ENCODE peak calls at places on chromosomes 16 and 17, in six cellular contexts. N, I, G, C, M and P are unnamed samples.

GRCh38 chr17:79950306-79950705 is 85.4 kb downstream of the TBC1D16 start:
- DNase-seq in N (no peak), G (peak), M (no peak), C (no peak), I (peak), P (no peak)

GRCh38 chr17:17749921-17750320 is 68.7 kb downstream of the RAI1 start:
- DNase-seq in N (peak), I (peak), G (peak), C (peak), M (peak), P (peak)

GRCh38 chr16:81608515-81609209 is 164.1 kb downstream of the CMIP start:
- DNase-seq in N (peak), M (peak), C (no peak), I (no peak), G (no peak), P (peak)

GRCh38 chr16:65655802-65656201 is 533.9 kb upstream of the CDH11 start:
- DNase-seq in I (no peak), M (no peak), C (no peak), G (no peak), N (no peak), P (no peak)

GRCh38 chr17:65848751-65849150 is 287.3 kb upstream of the AXIN2 start:
- DNase-seq in G (no peak), M (no peak), N (no peak), C (no peak), I (no peak), P (no peak)

GRCh38 chr17:76384987-76385891 is 830 bp downstream of the SPHK1 start:
- DNase-seq in I (peak), G (peak), C (no peak), M (peak), N (peak), P (peak)

GRCh38 chr17:42287305-42288077 is 807 bp upstream of the STAT5A start:
- DNase-seq in M (no peak), G (peak), I (no peak), C (no peak), N (no peak), P (no peak)

GRCh38 chr17:17264430-17264829 is 16.6 kb downstream of the COPS3 start:
- DNase-seq in C (no peak), M (no peak), G (no peak), N (no peak), I (no peak), P (no peak)

GRCh38 chr17:81392909-81393654 is 2.2 kb upstream of the BAHCC1 start:
- DNase-seq in I (no peak), M (no peak), G (no peak), N (no peak), C (no peak), P (no peak)

GRCh38 chr17:35555695-35556094 is 4.9 kb downstream of the SLFN14 start:
- DNase-seq in M (no peak), C (no peak), I (no peak), N (no peak), G (no peak), P (no peak)

DNA sequence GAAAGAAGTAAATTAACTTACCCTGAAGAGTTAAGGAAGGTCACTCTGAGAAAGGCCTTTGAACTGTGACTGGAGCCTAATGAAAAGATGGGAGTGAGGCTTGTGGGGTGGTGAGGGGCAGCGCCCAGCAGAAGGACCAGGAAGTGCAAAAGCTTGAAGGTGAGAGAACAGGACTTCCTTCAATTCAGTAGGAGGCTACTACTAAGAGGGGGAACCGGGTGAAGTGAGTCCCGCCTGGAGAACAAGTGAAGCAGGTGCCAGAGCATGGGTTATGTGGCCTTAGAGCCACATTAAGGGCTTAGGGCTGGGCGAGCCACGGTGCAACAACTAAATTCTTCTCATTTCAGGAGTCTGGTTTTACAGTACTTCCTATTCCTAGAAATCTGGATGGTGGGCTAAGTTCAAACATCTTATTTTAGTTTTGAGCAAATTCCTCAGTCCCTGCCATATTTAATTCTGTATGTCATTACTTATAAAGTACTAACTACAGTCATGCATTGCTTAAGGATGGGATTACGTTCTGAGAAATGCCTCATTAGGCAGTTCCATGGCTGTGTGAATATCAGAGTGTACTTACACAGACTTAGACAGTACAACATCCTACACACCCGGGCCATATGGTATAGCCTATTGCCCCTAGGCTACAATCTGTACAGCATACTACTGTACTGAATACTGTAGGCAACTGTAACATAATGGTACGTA is 5.1 kb downstream of the CFAP20 start:
- DNase-seq in M (no peak), I (no peak), G (no peak), C (no peak), N (no peak), P (no peak)
- H3K9ac ChIP-seq in M (peak), I (no peak), G (no peak), C (no peak), N (no peak), P (no peak)

DNA sequence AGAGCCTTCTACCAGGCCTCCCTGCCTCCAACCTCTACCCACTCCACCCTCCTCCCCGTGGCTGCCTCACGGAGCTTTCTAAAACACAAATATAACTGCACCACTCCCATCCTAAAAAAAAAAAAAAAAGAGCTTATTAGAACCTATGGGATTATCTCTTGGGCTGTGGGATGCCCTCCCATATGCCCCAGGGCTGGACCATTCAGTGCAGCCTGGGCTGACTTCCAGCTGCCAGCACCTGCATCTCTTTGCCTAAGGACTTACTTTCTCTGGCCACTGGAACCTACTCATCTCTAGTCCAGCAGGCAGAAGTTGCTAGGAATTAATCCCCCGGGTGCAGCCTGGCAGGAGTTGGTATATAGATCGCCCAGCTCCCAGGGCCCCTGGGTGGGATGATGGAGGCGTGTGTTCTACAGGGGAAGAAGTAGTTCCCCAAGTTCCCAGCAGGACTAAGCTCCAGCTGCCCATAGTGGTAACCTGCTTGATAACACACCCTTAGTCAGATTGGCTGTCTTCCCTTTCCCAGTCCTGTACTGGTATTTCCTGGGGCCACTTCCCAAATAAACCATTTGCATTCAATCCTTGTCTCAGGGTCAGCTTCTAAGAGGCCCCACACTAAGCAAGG is 10.3 kb downstream of the MPP3 start:
- DNase-seq in G (no peak), M (no peak), I (no peak), C (no peak), N (no peak), P (peak)
- H4K91ac ChIP-seq in G (no peak), M (no peak), I (no peak), C (no peak), N (no peak), P (no peak)

GRCh38 chr17:21375757-21376584 is at the start of gene KCNJ12:
- DNase-seq in M (no peak), C (no peak), N (no peak), I (no peak), G (peak), P (no peak)

GRCh38 chr17:21376585-21376834 is 353 bp downstream of the KCNJ12 start:
- DNase-seq in N (no peak), G (peak), M (no peak), I (no peak), C (no peak), P (no peak)

GRCh38 chr17:21377821-21378396 is 1.8 kb downstream of the KCNJ12 start:
- DNase-seq in M (no peak), N (no peak), G (peak), I (no peak), C (no peak), P (no peak)

GRCh38 chr17:21378553-21378952 is 2.4 kb downstream of the KCNJ12 start:
- DNase-seq in I (no peak), M (no peak), C (no peak), N (no peak), G (peak), P (no peak)

GRCh38 chr17:21376835-21377690 is 906 bp downstream of the KCNJ12 start:
- DNase-seq in C (no peak), M (peak), I (no peak), G (peak), N (no peak), P (peak)
- H3K9ac ChIP-seq in C (no peak), M (peak), I (peak), G (no peak), N (no peak), P (no peak)

GRCh38 chr16:57058291-57058861 is 34.0 kb upstream of the CPNE2 start:
- DNase-seq in C (no peak), M (no peak), N (peak), G (no peak), I (no peak), P (no peak)
- H4K91ac ChIP-seq in C (no peak), M (no peak), N (no peak), G (no peak), I (no peak), P (no peak)

GRCh38 chr16:11681526-11681925 is 13.3 kb downstream of the SNN start:
- DNase-seq in N (no peak), I (no peak), C (no peak), M (no peak), G (no peak), P (no peak)

GRCh38 chr16:11677451-11677951 is 9.2 kb downstream of the SNN start:
- DNase-seq in C (no peak), G (no peak), N (no peak), I (no peak), M (peak), P (peak)

GRCh38 chr16:11677959-11678881 is 10.0 kb downstream of the SNN start:
- DNase-seq in G (no peak), N (no peak), M (no peak), I (no peak), C (no peak), P (no peak)

GRCh38 chr16:11679941-11680911 is 12.0 kb downstream of the SNN start:
- DNase-seq in M (no peak), N (no peak), G (no peak), I (no peak), C (no peak), P (no peak)

GRCh38 chr16:11679250-11679649 is 11.0 kb downstream of the SNN start:
- DNase-seq in N (no peak), I (no peak), M (no peak), C (no peak), G (no peak), P (no peak)
- H3K9ac ChIP-seq in N (no peak), I (no peak), M (no peak), C (no peak), G (no peak), P (no peak)